ENCODE peak calls at places on chromosomes 2 and 18, in four cellular contexts. X is heart left ventricle, S is mammary epithelial cell, G is colonic mucosa. L is an unnamed sample.

GRCh38 chr18:5993938-5994337 is 98.6 kb upstream of the TMEM200C start:
- DNase-seq in X (no peak), S (no peak), G (no peak), L (no peak)

GRCh38 chr2:221042926-221043325 is 529.2 kb downstream of the EPHA4 start:
- DNase-seq in X (no peak), S (no peak), G (no peak), L (no peak)

GRCh38 chr18:74493689-74494088 is 2.5 kb upstream of the CNDP2 start:
- DNase-seq in X (no peak), S (peak), G (peak), L (peak)

GRCh38 chr2:239164281-239164871 is 236.4 kb downstream of the HDAC4 start:
- DNase-seq in X (no peak), S (no peak), G (no peak), L (peak)

GRCh38 chr2:47172156-47172921 is 17.2 kb upstream of the STPG4 start:
- DNase-seq in X (no peak), S (no peak), G (peak), L (peak)

GRCh38 chr2:102064679-102065674 is 73.2 kb downstream of the IL1R2 start:
- DNase-seq in X (no peak), S (no peak), G (no peak), L (no peak)

GRCh38 chr18:32724071-32724696 is 48.6 kb downstream of the KLHL14 start:
- DNase-seq in X (no peak), S (no peak), G (no peak), L (no peak)

GRCh38 chr2:140580799-140581198 is 1550.0 kb downstream of the LRP1B start:
- DNase-seq in X (no peak), S (no peak), G (no peak), L (peak)

GRCh38 chr2:152924219-152924618 is 205.8 kb downstream of the ARL6IP6 start:
- DNase-seq in X (no peak), S (no peak), G (no peak), L (no peak)

GRCh38 chr2:37625781-37626548 is 45.5 kb downstream of the CDC42EP3 start:
- DNase-seq in X (no peak), S (no peak), G (no peak), L (no peak)

GRCh38 chr18:60893331-60894114 is 439.7 kb upstream of the CDH20 start:
- DNase-seq in X (no peak), S (no peak), G (no peak), L (no peak)

GRCh38 chr2:82641781-82642180 is 1817.3 kb downstream of the SUCLG1 start:
- DNase-seq in X (no peak), S (peak), G (no peak), L (no peak)

GRCh38 chr2:201909961-201910361 is 103.6 kb downstream of the CDK15 start:
- DNase-seq in X (no peak), S (peak), G (no peak), L (peak)

GRCh38 chr2:58727977-58728656 is 487.0 kb upstream of the FANCL start:
- DNase-seq in X (no peak), S (no peak), G (no peak), L (no peak)

GRCh38 chr2:46870051-46870839 is 45.4 kb downstream of the MCFD2 start:
- DNase-seq in X (no peak), S (no peak), G (no peak), L (no peak)

GRCh38 chr2:196439760-196440159 is 199.8 kb upstream of the CCDC150 start:
- DNase-seq in X (no peak), S (no peak), G (no peak), L (no peak)

GRCh38 chr2:160022162-160022561 is 40.3 kb downstream of the PLA2R1 start:
- DNase-seq in X (no peak), S (no peak), G (no peak), L (no peak)
- TF ChIP-seq CTCF in X (no peak), S (peak), G (no peak), L (peak)

GRCh38 chr2:9528036-9528787 is 27.4 kb downstream of the ADAM17 start:
- DNase-seq in X (no peak), S (no peak), G (no peak), L (peak)

GRCh38 chr2:9524291-9524690 is 31.3 kb downstream of the ADAM17 start:
- DNase-seq in X (no peak), S (no peak), G (no peak), L (no peak)

GRCh38 chr2:9525266-9525665 is 30.4 kb downstream of the ADAM17 start:
- DNase-seq in X (no peak), S (no peak), G (no peak), L (no peak)
- TF ChIP-seq CTCF in X (no peak), S (no peak), G (no peak), L (no peak)

GRCh38 chr2:157876066-157876770 is at the start of gene ACVR1:
- DNase-seq in X (peak), S (peak), G (peak), L (peak)
- TF ChIP-seq CTCF in X (peak), S (peak), G (no peak), L (peak)

GRCh38 chr2:127638361-127639110 is 7.4 kb upstream of the GPR17 start:
- DNase-seq in X (peak), S (no peak), G (no peak), L (no peak)

GRCh38 chr2:127636248-127637235 is 9.4 kb upstream of the GPR17 start:
- DNase-seq in X (no peak), S (no peak), G (peak), L (no peak)

GRCh38 chr2:127637236-127637630 is 8.7 kb upstream of the GPR17 start:
- DNase-seq in X (no peak), S (no peak), G (no peak), L (no peak)

GRCh38 chr2:127639111-127639474 is 6.9 kb upstream of the GPR17 start:
- DNase-seq in X (no peak), S (no peak), G (no peak), L (no peak)

DNA sequence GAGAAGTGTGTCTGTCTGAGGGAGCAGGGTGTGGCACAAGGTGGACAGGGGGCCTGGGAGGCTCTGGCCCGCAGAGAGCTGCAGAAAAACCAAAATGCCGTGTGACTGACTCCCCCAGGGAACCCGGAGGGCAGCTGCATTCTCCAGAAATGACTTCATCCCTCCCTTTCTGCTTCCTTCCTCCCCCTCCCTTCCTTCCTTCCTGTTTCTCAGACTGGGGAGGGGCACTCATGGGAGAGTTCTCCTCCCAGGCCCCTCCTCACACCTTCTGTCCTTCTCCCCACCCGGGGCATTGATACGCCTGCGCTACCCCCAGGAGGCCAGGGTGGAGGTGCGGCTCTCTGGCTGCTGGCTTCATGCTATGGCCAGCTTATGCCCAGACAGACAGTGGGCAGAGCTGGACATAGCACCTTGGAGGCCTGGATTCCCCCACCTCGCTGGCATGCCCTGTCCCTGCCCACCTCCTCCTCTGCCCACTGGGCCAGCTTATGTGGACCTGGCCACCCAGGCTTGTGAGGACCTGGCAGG is 8.2 kb upstream of the GPR17 start:
- DNase-seq in X (peak), S (peak), G (no peak), L (peak)
- TF ChIP-seq CTCF in X (no peak), S (no peak), G (no peak), L (no peak)

DNA sequence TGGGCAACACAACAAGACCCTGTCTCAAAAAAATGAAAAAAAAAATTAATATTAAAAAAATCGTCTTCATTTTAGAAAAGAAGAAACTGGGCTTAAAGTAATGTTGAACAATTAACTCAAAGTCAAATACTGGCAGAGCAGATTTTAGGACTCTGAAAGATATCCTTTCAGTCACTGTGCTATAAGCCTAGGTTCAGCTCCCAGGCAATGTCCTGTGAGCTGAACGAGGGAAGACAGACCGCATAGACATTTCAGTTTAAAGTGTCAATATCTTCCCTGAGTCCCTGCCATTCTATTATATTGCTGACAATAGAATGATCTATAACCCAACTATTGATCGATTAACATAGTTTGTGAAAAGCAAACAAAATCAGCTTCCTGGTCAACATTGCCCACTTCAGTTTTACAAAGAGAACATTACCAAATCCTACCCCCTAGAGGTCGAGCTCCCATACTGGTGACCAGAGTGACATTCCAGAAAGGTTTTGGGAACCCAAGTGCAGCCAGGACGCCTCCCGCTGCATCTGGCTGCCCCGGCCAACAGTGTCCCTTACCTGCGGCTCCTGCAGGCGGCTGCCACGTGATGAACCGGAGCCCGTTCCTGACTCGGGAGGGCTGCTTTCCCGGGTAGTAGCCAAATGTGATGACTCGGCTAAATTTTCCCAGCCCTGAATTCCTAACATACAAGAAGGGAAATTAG is 639 bp downstream of the MRO start:
- DNase-seq in X (peak), S (peak), G (peak), L (peak)
- TF ChIP-seq CTCF in X (no peak), S (no peak), G (no peak), L (no peak)

GRCh38 chr2:76275788-76276187 is 565.1 kb upstream of the GCFC2 start:
- DNase-seq in X (no peak), S (no peak), G (no peak), L (no peak)
- TF ChIP-seq CTCF in X (no peak), S (no peak), G (no peak), L (no peak)

DNA sequence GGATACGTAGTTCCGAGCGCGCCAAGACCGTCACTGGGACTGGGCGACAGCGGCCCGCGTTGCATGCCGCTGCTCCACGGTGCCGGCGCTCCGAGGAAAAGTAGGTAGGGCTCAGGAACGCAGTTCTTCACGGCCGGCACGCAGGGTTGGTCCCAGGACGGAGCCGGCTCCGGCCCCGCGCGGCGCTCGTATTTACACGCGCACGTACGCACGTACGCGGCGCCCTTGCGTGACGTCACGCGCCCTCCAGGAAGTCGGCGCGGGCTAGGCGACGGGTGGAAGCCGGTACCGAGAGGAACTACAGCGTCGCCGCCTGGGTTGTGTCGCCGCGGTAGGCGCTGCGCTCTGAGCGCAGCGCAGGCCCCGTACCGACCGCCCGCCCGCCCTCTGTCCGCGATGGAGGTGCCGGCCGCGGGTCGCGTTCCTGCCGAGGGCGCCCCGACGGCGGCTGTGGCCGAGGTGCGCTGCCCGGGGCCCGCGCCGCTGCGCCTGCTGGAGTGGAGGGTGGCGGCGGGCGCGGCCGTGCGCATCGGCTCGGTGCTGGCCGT is at the start of gene CTDP1:
- DNase-seq in X (peak), S (peak), G (peak), L (peak)
- TF ChIP-seq CTCF in X (no peak), S (no peak), G (no peak), L (no peak)

L was measured in fibroblast of villous mesenchyme.